ENCODE peak calls at places on chromosome 20, in eight cellular contexts. C is amygdala; D is NCI-H1105; P is B cell; K is RPMI7951; R is cardiac muscle cell; A is SK-N-SH; X is stimulated activated CD4-positive, alpha-beta T cell treated with anti-CD3 and anti-CD28 coated beads, Interleukin-15, amount 100 ng/mL, for 1 hour. O is an unnamed sample.

GRCh38 chr20:19231359-19232035 is 19.1 kb downstream of the SLC24A3 start:
- DNase-seq in X (no peak), C (no peak), K (no peak), R (peak; percentile 18), P (no peak), D (no peak), A (no peak), O (no peak)

GRCh38 chr20:11786108-11786507 is 131.6 kb upstream of the BTBD3 start:
- DNase-seq in R (no peak), X (no peak), P (no peak), D (no peak), K (no peak), A (no peak), C (no peak), O (no peak)

GRCh38 chr20:47792021-47792618 is 6.8 kb upstream of the SULF2 start:
- DNase-seq in P (no peak), A (no peak), X (no peak), R (peak; percentile 99), D (no peak), C (no peak), K (peak; percentile 100), O (peak; percentile 50)

GRCh38 chr20:15930324-15931305 is 642.6 kb downstream of the KIF16B start:
- DNase-seq in R (peak; percentile 8), K (no peak), D (peak; percentile 40), C (no peak), X (no peak), P (no peak), A (peak; percentile 39), O (no peak)

GRCh38 chr20:37123441-37123840 is 27.6 kb upstream of the RBL1 start:
- DNase-seq in X (no peak), P (no peak), C (no peak), D (no peak), R (no peak), K (no peak), A (no peak), O (no peak)

GRCh38 chr20:63288581-63289251 is 4.3 kb upstream of the COL20A1 start:
- DNase-seq in D (no peak), R (no peak), C (no peak), P (no peak), K (no peak), X (no peak), A (no peak), O (no peak)

GRCh38 chr20:14234666-14235295 is 102.6 kb downstream of the FLRT3 start:
- DNase-seq in D (no peak), R (no peak), P (no peak), K (no peak), X (no peak), A (no peak), C (no peak), O (no peak)

GRCh38 chr20:47540443-47541354 is 39.0 kb downstream of the NCOA3 start:
- DNase-seq in A (no peak), R (peak; percentile 14), D (no peak), C (no peak), K (peak; percentile 47), P (no peak), X (no peak), O (no peak)

GRCh38 chr20:47686545-47686944 is 98.7 kb downstream of the SULF2 start:
- DNase-seq in D (no peak), A (no peak), P (no peak), K (peak; percentile 91), X (no peak), R (peak; percentile 80), C (no peak), O (no peak)

GRCh38 chr20:37994512-37994911 is 38.7 kb downstream of the TTI1 start:
- DNase-seq in X (no peak), A (no peak), R (peak; percentile 65), C (no peak), K (peak; percentile 59), P (no peak), D (no peak), O (no peak)

GRCh38 chr20:64219730-64220129 is 35.8 kb upstream of the PCMTD2 start:
- DNase-seq in R (no peak), D (no peak), X (no peak), A (no peak), P (no peak), C (no peak), K (no peak), O (no peak)

GRCh38 chr20:18719426-18719825 is 94.2 kb upstream of the SCP2D1 start:
- DNase-seq in R (peak; percentile 10), X (no peak), K (peak; percentile 87), D (no peak), P (no peak), A (no peak), C (no peak), O (no peak)

GRCh38 chr20:40966103-40966502 is 62.5 kb upstream of the TOP1 start:
- DNase-seq in P (peak; percentile 74), R (no peak), C (no peak), X (no peak), A (no peak), D (no peak), K (no peak), O (peak; percentile 54)

GRCh38 chr20:6311841-6312655 is 189.2 kb upstream of the FERMT1 start:
- DNase-seq in C (no peak), A (no peak), K (no peak), R (no peak), P (no peak), X (no peak), D (no peak), O (no peak)

GRCh38 chr20:62219992-62220665 is at the start of gene HRH3:
- DNase-seq in R (peak; percentile 40), K (peak; percentile 26), D (peak; percentile 33), A (peak; percentile 97), X (peak; percentile 26), C (no peak), P (no peak), O (peak; percentile 81)

GRCh38 chr20:59831901-59832240 is 101.6 kb downstream of the SYCP2 start:
- DNase-seq in X (no peak), A (peak; percentile 11), C (no peak), D (no peak), P (no peak), R (no peak), K (no peak), O (no peak)

GRCh38 chr20:49591217-49591865 is 23.4 kb upstream of the PTGIS start:
- DNase-seq in R (peak; percentile 84), K (no peak), C (no peak), A (no peak), X (no peak), P (no peak), D (no peak), O (no peak)

GRCh38 chr20:63708301-63709148 is 686 bp downstream of the ZGPAT start:
- DNase-seq in R (no peak), K (no peak), D (no peak), A (peak; percentile 12), X (no peak), P (no peak), C (no peak), O (peak; percentile 18)

GRCh38 chr20:2701671-2702081 is 9.1 kb downstream of the EBF4 start:
- DNase-seq in R (no peak), X (no peak), C (no peak), K (no peak), P (no peak), D (no peak), A (no peak), O (no peak)

GRCh38 chr20:16922834-16923233 is 174.7 kb downstream of the OTOR start:
- DNase-seq in D (no peak), X (no peak), A (no peak), P (no peak), K (peak; percentile 62), C (no peak), R (peak; percentile 56), O (no peak)

GRCh38 chr20:32920530-32921298 is 62.0 kb downstream of the EFCAB8 start:
- DNase-seq in X (no peak), P (no peak), A (no peak), D (no peak), K (no peak), R (no peak), C (no peak), O (no peak)

GRCh38 chr20:46547995-46548394 is 2.5 kb downstream of the OCSTAMP start:
- DNase-seq in K (no peak), C (no peak), P (no peak), R (no peak), A (no peak), X (no peak), D (no peak), O (no peak)

GRCh38 chr20:21048841-21049273 is 57.3 kb downstream of the LINC00237 start:
- DNase-seq in X (peak; percentile 35), K (peak; percentile 17), R (peak; percentile 6), D (no peak), P (peak; percentile 42), A (peak; percentile 45), C (no peak), O (peak; percentile 66)

GRCh38 chr20:23628402-23629016 is 9.2 kb downstream of the CST3 start:
- DNase-seq in X (no peak), C (no peak), P (no peak), A (no peak), R (peak; percentile 22), K (no peak), D (no peak), O (no peak)

GRCh38 chr20:19313342-19314069 is 101.1 kb downstream of the SLC24A3 start:
- DNase-seq in P (no peak), X (no peak), R (no peak), K (no peak), D (no peak), A (no peak), C (no peak), O (no peak)

GRCh38 chr20:51760905-51761544 is 7.2 kb downstream of the ATP9A start:
- DNase-seq in D (no peak), P (no peak), R (peak; percentile 21), K (peak; percentile 83), A (no peak), X (no peak), C (no peak), O (no peak)

GRCh38 chr20:33211817-33212424 is 5.2 kb upstream of the BPIFA3 start:
- DNase-seq in P (peak; percentile 41), K (peak; percentile 39), R (peak; percentile 58), A (peak; percentile 56), X (no peak), C (peak; percentile 3), D (peak; percentile 63), O (peak; percentile 65)

GRCh38 chr20:63712191-63712590 is 4.4 kb downstream of the ZGPAT start:
- DNase-seq in A (no peak), C (no peak), X (no peak), P (no peak), R (no peak), D (no peak), K (no peak), O (no peak)

GRCh38 chr20:10427060-10427692 is 6.8 kb downstream of the MKKS start:
- DNase-seq in A (peak; percentile 51), R (peak; percentile 82), C (no peak), K (peak; percentile 77), D (peak; percentile 50), P (no peak), X (no peak), O (peak; percentile 62)

GRCh38 chr20:46112430-46113020 is 5.6 kb upstream of the CD40 start:
- DNase-seq in C (no peak), P (no peak), D (no peak), R (no peak), K (no peak), X (no peak), A (peak; percentile 56), O (no peak)

GRCh38 chr20:50312682-50313187 is 122.1 kb downstream of the CEBPB start:
- DNase-seq in X (no peak), A (no peak), D (no peak), R (peak; percentile 93), C (no peak), K (peak; percentile 94), P (no peak), O (no peak)